ENCODE peak calls at places on chromosomes 11 and 22, in eight cellular contexts. E, K, U, D, V, J, B and T are unnamed samples.

GRCh38 chr11:118652681-118653181 is 26.7 kb downstream of the TREH start:
- DNase-seq in J (no peak), K (no peak), D (no peak), B (no peak), V (no peak), U (no peak), E (no peak), T (no peak)

GRCh38 chr22:20432244-20432686 is 5.4 kb downstream of the SCARF2 start:
- DNase-seq in E (no peak), U (peak), K (no peak), J (no peak), D (no peak), V (no peak), B (no peak), T (no peak)

GRCh38 chr11:117588166-117588810 is 208.7 kb downstream of the DSCAML1 start:
- DNase-seq in B (no peak), E (no peak), V (no peak), U (no peak), K (no peak), J (no peak), D (no peak), T (no peak)

GRCh38 chr11:108009497-108010360 is 1.0 kb downstream of the CUL5 start:
- DNase-seq in K (no peak), E (no peak), J (no peak), V (peak), U (no peak), B (peak), D (no peak), T (no peak)

GRCh38 chr11:78646564-78647185 is 72.0 kb upstream of the NARS2 start:
- DNase-seq in E (no peak), U (no peak), J (no peak), V (peak), D (no peak), K (peak), B (peak), T (no peak)

GRCh38 chr11:77068461-77069335 is 1.9 kb downstream of the CAPN5 start:
- DNase-seq in J (no peak), V (no peak), K (no peak), E (no peak), D (no peak), B (no peak), U (no peak), T (no peak)

GRCh38 chr11:129115652-129116585 is 76.2 kb downstream of the ARHGAP32 start:
- DNase-seq in B (peak), V (no peak), E (no peak), J (no peak), D (no peak), U (no peak), K (peak), T (no peak)

GRCh38 chr11:107508201-107508857 is 50.7 kb upstream of the CWF19L2 start:
- DNase-seq in J (no peak), B (no peak), V (no peak), K (no peak), E (no peak), U (no peak), D (no peak), T (no peak)

GRCh38 chr11:2541881-2542361 is 97.1 kb downstream of the KCNQ1 start:
- DNase-seq in U (peak), K (no peak), E (peak), B (no peak), D (no peak), J (no peak), V (no peak), T (no peak)

GRCh38 chr22:27492566-27493201 is 308.9 kb downstream of the MN1 start:
- DNase-seq in D (no peak), J (no peak), V (no peak), U (no peak), E (no peak), B (no peak), K (no peak), T (no peak)

GRCh38 chr11:69638941-69639681 is 1.8 kb upstream of the CCND1 start:
- DNase-seq in D (peak), E (peak), K (peak), B (peak), U (peak), J (peak), V (peak), T (peak)

GRCh38 chr11:19259487-19260345 is 19.0 kb upstream of the E2F8 start:
- DNase-seq in U (peak), J (no peak), V (peak), B (peak), D (no peak), K (peak), E (peak), T (peak)

GRCh38 chr11:61054927-61055562 is 47.2 kb upstream of the CD5 start:
- DNase-seq in D (no peak), B (no peak), K (no peak), V (no peak), U (no peak), J (no peak), E (no peak), T (no peak)

GRCh38 chr22:36028646-36029405 is at the start of gene RBFOX2:
- DNase-seq in K (peak), V (peak), B (peak), D (peak), U (peak), E (peak), J (peak), T (peak)

GRCh38 chr11:12066056-12066798 is 44.2 kb upstream of the MICAL2 start:
- DNase-seq in J (no peak), D (peak), B (peak), K (peak), U (no peak), V (peak), E (no peak), T (no peak)

GRCh38 chr22:20254975-20255946 is 12.9 kb downstream of the RTN4R start:
- DNase-seq in V (no peak), B (no peak), D (no peak), J (no peak), E (no peak), K (no peak), U (no peak), T (no peak)

GRCh38 chr11:58525037-58525614 is 17.2 kb upstream of the OR5B21 start:
- DNase-seq in E (no peak), J (no peak), B (no peak), V (no peak), D (no peak), K (no peak), U (no peak), T (no peak)